ENCODE peak calls at places on chromosome 16, in eight cellular contexts. One of them, this sample, is unnamed.

GRCh38 chr16:68782198-68783174 is 45.4 kb downstream of the CDH1 start:
- DNase-seq in T1000: no peak
- DNase-seq in renal cortical epithelial cell: no peak
- DNase-seq in epithelial cell of esophagus: no peak
- DNase-seq in stimulated activated effector memory CD8-positive, alpha-beta T cell treated with anti-CD3 and anti-CD28 coated beads, Interleukin-12 subunit alpha, Interleukin-12 subunit beta, amount 100 ng/mL, for 72 hours: no peak
- DNase-seq in LoVo: no peak
- DNase-seq in heart right ventricle: no peak
- DNase-seq in iPS-NIHi11: no peak
- DNase-seq in this sample: no peak

GRCh38 chr16:4597174-4597573 is 17.5 kb downstream of the UBALD1 start:
- DNase-seq in T1000: no peak
- DNase-seq in renal cortical epithelial cell: peak; percentile 91
- DNase-seq in epithelial cell of esophagus: peak; percentile 95
- DNase-seq in stimulated activated effector memory CD8-positive, alpha-beta T cell treated with anti-CD3 and anti-CD28 coated beads, Interleukin-12 subunit alpha, Interleukin-12 subunit beta, amount 100 ng/mL, for 72 hours: no peak
- DNase-seq in LoVo: no peak
- DNase-seq in heart right ventricle: no peak
- DNase-seq in iPS-NIHi11: no peak
- DNase-seq in this sample: no peak

GRCh38 chr16:73019456-73020362 is 28.2 kb downstream of the ZFHX3 start:
- DNase-seq in T1000: peak; percentile 6
- DNase-seq in renal cortical epithelial cell: peak; percentile 61
- DNase-seq in epithelial cell of esophagus: peak; percentile 60
- DNase-seq in stimulated activated effector memory CD8-positive, alpha-beta T cell treated with anti-CD3 and anti-CD28 coated beads, Interleukin-12 subunit alpha, Interleukin-12 subunit beta, amount 100 ng/mL, for 72 hours: no peak
- DNase-seq in LoVo: no peak
- DNase-seq in heart right ventricle: no peak
- DNase-seq in iPS-NIHi11: no peak
- DNase-seq in this sample: peak; percentile 15

GRCh38 chr16:87438611-87438985 is 46.5 kb downstream of the MAP1LC3B start:
- DNase-seq in T1000: no peak
- DNase-seq in renal cortical epithelial cell: no peak
- DNase-seq in epithelial cell of esophagus: no peak
- DNase-seq in stimulated activated effector memory CD8-positive, alpha-beta T cell treated with anti-CD3 and anti-CD28 coated beads, Interleukin-12 subunit alpha, Interleukin-12 subunit beta, amount 100 ng/mL, for 72 hours: no peak
- DNase-seq in LoVo: no peak
- DNase-seq in heart right ventricle: no peak
- DNase-seq in iPS-NIHi11: peak; percentile 47
- DNase-seq in this sample: no peak

GRCh38 chr16:67110136-67110847 is 551 bp downstream of the PHAF1 start:
- DNase-seq in T1000: no peak
- DNase-seq in renal cortical epithelial cell: no peak
- DNase-seq in epithelial cell of esophagus: no peak
- DNase-seq in stimulated activated effector memory CD8-positive, alpha-beta T cell treated with anti-CD3 and anti-CD28 coated beads, Interleukin-12 subunit alpha, Interleukin-12 subunit beta, amount 100 ng/mL, for 72 hours: no peak
- DNase-seq in LoVo: no peak
- DNase-seq in heart right ventricle: no peak
- DNase-seq in iPS-NIHi11: peak; percentile 58
- DNase-seq in this sample: no peak

GRCh38 chr16:80299416-80299815 is 241.4 kb upstream of the DYNLRB2 start:
- DNase-seq in T1000: no peak
- DNase-seq in renal cortical epithelial cell: no peak
- DNase-seq in epithelial cell of esophagus: no peak
- DNase-seq in stimulated activated effector memory CD8-positive, alpha-beta T cell treated with anti-CD3 and anti-CD28 coated beads, Interleukin-12 subunit alpha, Interleukin-12 subunit beta, amount 100 ng/mL, for 72 hours: no peak
- DNase-seq in LoVo: no peak
- DNase-seq in heart right ventricle: no peak
- DNase-seq in iPS-NIHi11: no peak
- DNase-seq in this sample: peak; percentile 46

GRCh38 chr16:29940656-29941055 is 14.6 kb upstream of the KCTD13 start:
- DNase-seq in T1000: no peak
- DNase-seq in renal cortical epithelial cell: no peak
- DNase-seq in epithelial cell of esophagus: no peak
- DNase-seq in stimulated activated effector memory CD8-positive, alpha-beta T cell treated with anti-CD3 and anti-CD28 coated beads, Interleukin-12 subunit alpha, Interleukin-12 subunit beta, amount 100 ng/mL, for 72 hours: no peak
- DNase-seq in LoVo: no peak
- DNase-seq in heart right ventricle: no peak
- DNase-seq in iPS-NIHi11: no peak
- DNase-seq in this sample: no peak

GRCh38 chr16:57517397-57518367 is 18.7 kb downstream of the CCDC102A start:
- DNase-seq in T1000: no peak
- DNase-seq in renal cortical epithelial cell: no peak
- DNase-seq in epithelial cell of esophagus: no peak
- DNase-seq in stimulated activated effector memory CD8-positive, alpha-beta T cell treated with anti-CD3 and anti-CD28 coated beads, Interleukin-12 subunit alpha, Interleukin-12 subunit beta, amount 100 ng/mL, for 72 hours: no peak
- DNase-seq in LoVo: no peak
- DNase-seq in heart right ventricle: no peak
- DNase-seq in iPS-NIHi11: no peak
- DNase-seq in this sample: no peak

GRCh38 chr16:1981398-1981836 is at the start of gene NOXO1:
- DNase-seq in T1000: no peak
- DNase-seq in renal cortical epithelial cell: no peak
- DNase-seq in epithelial cell of esophagus: no peak
- DNase-seq in stimulated activated effector memory CD8-positive, alpha-beta T cell treated with anti-CD3 and anti-CD28 coated beads, Interleukin-12 subunit alpha, Interleukin-12 subunit beta, amount 100 ng/mL, for 72 hours: no peak
- DNase-seq in LoVo: no peak
- DNase-seq in heart right ventricle: no peak
- DNase-seq in iPS-NIHi11: no peak
- DNase-seq in this sample: no peak

GRCh38 chr16:15946257-15947044 is 3.0 kb upstream of the ABCC1 start:
- DNase-seq in T1000: peak; percentile 19
- DNase-seq in renal cortical epithelial cell: peak; percentile 91
- DNase-seq in epithelial cell of esophagus: peak; percentile 94
- DNase-seq in stimulated activated effector memory CD8-positive, alpha-beta T cell treated with anti-CD3 and anti-CD28 coated beads, Interleukin-12 subunit alpha, Interleukin-12 subunit beta, amount 100 ng/mL, for 72 hours: no peak
- DNase-seq in LoVo: peak; percentile 55
- DNase-seq in heart right ventricle: no peak
- DNase-seq in iPS-NIHi11: no peak
- DNase-seq in this sample: peak; percentile 85

This sample was measured in AG10803.